ENCODE peak calls at places on chromosomes 2 and 18, in eight cellular contexts. T is foreskin fibroblast; W is activated CD8-positive, alpha-beta memory T cell treated with anti-CD3 and anti-CD28 coated beads, Interleukin-2, amount 10 ng/mL, durations not matched to agents 7 days and 5 days; U is DMS153; P is activated T-cell treated with anti-CD3 and anti-CD28 coated beads for 4 hours; M is NCI-H187 treated with DMSO at 0.1 percent for 48 hours; L is CD8-positive, alpha-beta memory T cell; X is glutamatergic neuron. J is an unnamed sample.

GRCh38 chr2:26471766-26472706 is 5.9 kb downstream of the OTOF start:
- DNase-seq in T (no peak), W (no peak), U (no peak), P (no peak), M (no peak), L (no peak), X (no peak), J (no peak)

GRCh38 chr2:218516614-218517013 is 51.5 kb downstream of the USP37 start:
- DNase-seq in T (peak), W (no peak), U (no peak), P (no peak), M (no peak), L (no peak), X (no peak), J (no peak)

GRCh38 chr2:61354486-61355197 is 116.2 kb downstream of the USP34 start:
- DNase-seq in T (no peak), W (no peak), U (no peak), P (no peak), M (no peak), L (no peak), X (no peak), J (no peak)

GRCh38 chr2:129192841-129193253 is 786.6 kb upstream of the RAB6C start:
- DNase-seq in T (no peak), W (no peak), U (no peak), P (no peak), M (no peak), L (no peak), X (no peak), J (peak)

GRCh38 chr2:241898681-241899270 is 29.2 kb downstream of the RTP5 start:
- DNase-seq in T (no peak), W (no peak), U (no peak), P (no peak), M (no peak), L (no peak), X (no peak), J (no peak)

GRCh38 chr2:123468071-123468470 is 557.0 kb upstream of the CNTNAP5 start:
- DNase-seq in T (no peak), W (no peak), U (no peak), P (no peak), M (no peak), L (no peak), X (no peak), J (no peak)

GRCh38 chr2:224584768-224585204 is 377 bp downstream of the CUL3 start:
- DNase-seq in T (peak), W (peak), U (no peak), P (peak), M (no peak), L (peak), X (peak), J (peak)

GRCh38 chr18:72544092-72544886 is at the start of gene CBLN2:
- DNase-seq in T (peak), W (peak), U (peak), P (no peak), M (no peak), L (no peak), X (peak), J (no peak)

GRCh38 chr18:46061387-46061786 is 10.7 kb downstream of the PSTPIP2 start:
- DNase-seq in T (no peak), W (no peak), U (no peak), P (no peak), M (no peak), L (no peak), X (no peak), J (no peak)

GRCh38 chr2:5740073-5740472 is 47.9 kb downstream of the SOX11 start:
- DNase-seq in T (no peak), W (no peak), U (no peak), P (no peak), M (no peak), L (no peak), X (no peak), J (no peak)

GRCh38 chr2:151570191-151570590 is 160.5 kb downstream of the RIF1 start:
- DNase-seq in T (no peak), W (no peak), U (no peak), P (no peak), M (no peak), L (no peak), X (no peak), J (no peak)

GRCh38 chr2:195121341-195121740 is 535.7 kb upstream of the SLC39A10 start:
- DNase-seq in T (no peak), W (no peak), U (no peak), P (no peak), M (no peak), L (no peak), X (no peak), J (no peak)

GRCh38 chr18:56962322-56962721 is 184.6 kb upstream of the BOD1L2 start:
- DNase-seq in T (no peak), W (no peak), U (peak), P (no peak), M (no peak), L (no peak), X (no peak), J (no peak)

GRCh38 chr2:209666296-209666695 is 105.3 kb upstream of the UNC80 start:
- DNase-seq in T (no peak), W (no peak), U (no peak), P (no peak), M (no peak), L (no peak), X (no peak), J (no peak)

GRCh38 chr18:46429649-46430224 is 227.3 kb downstream of the LOXHD1 start:
- DNase-seq in T (no peak), W (no peak), U (no peak), P (no peak), M (no peak), L (no peak), X (no peak), J (no peak)

GRCh38 chr2:150303281-150303680 is 184.2 kb downstream of the RND3 start:
- DNase-seq in T (peak), W (no peak), U (no peak), P (no peak), M (no peak), L (no peak), X (no peak), J (peak)

GRCh38 chr18:10015288-10015701 is 101.5 kb downstream of the VAPA start:
- DNase-seq in T (peak), W (no peak), U (no peak), P (no peak), M (no peak), L (no peak), X (no peak), J (peak)

GRCh38 chr18:65326831-65327230 is 424.0 kb upstream of the CDH7 start:
- DNase-seq in T (no peak), W (no peak), U (no peak), P (no peak), M (no peak), L (no peak), X (no peak), J (no peak)

GRCh38 chr2:189285962-189286648 is 106.5 kb upstream of the COL5A2 start:
- DNase-seq in T (peak), W (no peak), U (no peak), P (no peak), M (no peak), L (no peak), X (no peak), J (no peak)

GRCh38 chr18:55539240-55539639 is 48.8 kb downstream of the TCF4 start:
- DNase-seq in T (no peak), W (no peak), U (no peak), P (no peak), M (no peak), L (no peak), X (no peak), J (no peak)

GRCh38 chr2:101238930-101239759 is 13.5 kb upstream of the CNOT11 start:
- DNase-seq in T (no peak), W (no peak), U (peak), P (no peak), M (no peak), L (no peak), X (no peak), J (peak)

GRCh38 chr2:71156531-71156930 is 26.1 kb downstream of the MPHOSPH10 start:
- DNase-seq in T (peak), W (no peak), U (no peak), P (no peak), M (no peak), L (no peak), X (peak), J (no peak)

GRCh38 chr2:661215-661635 is 16.0 kb downstream of the TMEM18 start:
- DNase-seq in T (no peak), W (no peak), U (no peak), P (no peak), M (no peak), L (no peak), X (no peak), J (no peak)

GRCh38 chr2:145157626-145158025 is 637.7 kb upstream of the ZEB2 start:
- DNase-seq in T (no peak), W (no peak), U (no peak), P (no peak), M (no peak), L (no peak), X (no peak), J (no peak)

GRCh38 chr2:85811173-85811849 is 57.5 kb downstream of the ATOH8 start:
- DNase-seq in T (peak), W (peak), U (peak), P (no peak), M (no peak), L (no peak), X (no peak), J (no peak)

GRCh38 chr18:905948-906415 is 1.3 kb downstream of the ADCYAP1 start:
- DNase-seq in T (peak), W (no peak), U (no peak), P (no peak), M (no peak), L (no peak), X (peak), J (no peak)

GRCh38 chr2:85920810-85921545 is 32.2 kb upstream of the ST3GAL5 start:
- DNase-seq in T (peak), W (no peak), U (no peak), P (no peak), M (no peak), L (no peak), X (peak), J (no peak)

GRCh38 chr18:45738660-45739059 is 14.7 kb downstream of the SLC14A1 start:
- DNase-seq in T (no peak), W (no peak), U (no peak), P (no peak), M (no peak), L (no peak), X (no peak), J (no peak)

J was measured in SW480.